ENCODE peak calls at places on chromosomes 1 and 21, in nine cellular contexts. X, N, T, Q, A, Z, F, V and M are unnamed samples.

GRCh38 chr1:16420719-16421118 is 16.5 kb downstream of the SPATA21 start:
- DNase-seq in T (peak), N (no peak), V (no peak), X (no peak), F (no peak), Z (no peak), Q (no peak), A (no peak), M (no peak)

GRCh38 chr1:218464871-218465270 is 119.7 kb downstream of the TGFB2 start:
- DNase-seq in X (no peak), Z (no peak), V (no peak), F (no peak), Q (no peak), A (no peak), T (no peak), N (no peak), M (no peak)

GRCh38 chr1:181128592-181129497 is 40.3 kb downstream of the IER5 start:
- DNase-seq in Q (no peak), T (no peak), V (no peak), Z (no peak), A (no peak), X (no peak), F (no peak), N (no peak), M (no peak)

GRCh38 chr1:36415661-36416346 is 18.1 kb upstream of the LSM10 start:
- DNase-seq in N (no peak), Q (no peak), X (no peak), T (no peak), F (no peak), Z (no peak), V (no peak), A (no peak), M (no peak)

GRCh38 chr21:35428489-35428888 is 379.4 kb upstream of the RUNX1 start:
- DNase-seq in V (peak), F (no peak), A (no peak), Q (no peak), N (peak), T (peak), Z (peak), X (peak), M (peak)

GRCh38 chr1:19088717-19089442 is 121.2 kb downstream of the UBR4 start:
- DNase-seq in N (no peak), T (no peak), X (no peak), Z (no peak), F (no peak), Q (no peak), V (no peak), A (no peak), M (no peak)

GRCh38 chr1:27416387-27417111 is 24.1 kb downstream of the GPR3 start:
- DNase-seq in F (no peak), V (no peak), Z (no peak), A (no peak), Q (peak), N (no peak), T (peak), X (no peak), M (no peak)

GRCh38 chr1:93554883-93555872 is 107.3 kb downstream of the FNBP1L start:
- DNase-seq in V (no peak), Z (no peak), Q (no peak), T (no peak), N (no peak), X (no peak), A (no peak), F (no peak), M (no peak)

GRCh38 chr1:180299486-180300246 is 69.6 kb downstream of the LHX4 start:
- DNase-seq in X (no peak), T (no peak), N (no peak), F (no peak), Z (no peak), A (no peak), Q (no peak), V (no peak), M (no peak)

GRCh38 chr1:183163311-183163710 is 22.8 kb upstream of the LAMC2 start:
- DNase-seq in X (no peak), F (peak), N (no peak), A (no peak), V (no peak), Z (no peak), Q (peak), T (no peak), M (no peak)

GRCh38 chr1:54546651-54547348 is 1.2 kb upstream of the ACOT11 start:
- DNase-seq in F (no peak), Q (no peak), N (no peak), A (no peak), X (no peak), V (no peak), Z (no peak), T (no peak), M (no peak)

GRCh38 chr1:205970486-205970885 is 27.2 kb upstream of the SLC26A9 start:
- DNase-seq in A (no peak), N (no peak), X (no peak), Z (no peak), T (no peak), V (no peak), Q (no peak), F (no peak), M (no peak)

GRCh38 chr1:244325056-244325764 is 126.5 kb downstream of the ADSS2 start:
- DNase-seq in Z (no peak), T (no peak), F (no peak), A (no peak), V (no peak), X (no peak), N (no peak), Q (no peak), M (no peak)

GRCh38 chr1:183837062-183837461 is 32.1 kb downstream of the RGL1 start:
- DNase-seq in Z (no peak), Q (no peak), A (no peak), T (no peak), F (no peak), N (no peak), X (no peak), V (no peak), M (peak)

GRCh38 chr1:23601104-23601967 is 42.0 kb upstream of the ID3 start:
- DNase-seq in A (no peak), Z (no peak), N (no peak), X (no peak), T (no peak), Q (no peak), F (no peak), V (no peak), M (no peak)

GRCh38 chr21:42243026-42243425 is 24.1 kb downstream of the ABCG1 start:
- DNase-seq in Z (no peak), X (no peak), T (no peak), N (no peak), F (no peak), Q (no peak), A (no peak), V (no peak), M (no peak)

GRCh38 chr1:8562881-8563865 is 245.3 kb downstream of the SLC45A1 start:
- DNase-seq in Z (no peak), V (no peak), F (no peak), X (no peak), Q (no peak), A (no peak), N (no peak), T (no peak), M (no peak)

GRCh38 chr21:37565530-37566223 is 199.1 kb downstream of the DYRK1A start:
- DNase-seq in A (no peak), V (no peak), Q (peak), F (no peak), T (no peak), X (no peak), Z (no peak), N (no peak), M (no peak)

GRCh38 chr1:151476083-151476482 is 16.8 kb upstream of the POGZ start:
- DNase-seq in V (no peak), X (no peak), N (no peak), T (no peak), Q (no peak), A (no peak), Z (no peak), F (no peak), M (no peak)

GRCh38 chr1:181043025-181043880 is 9.5 kb downstream of the MR1 start:
- DNase-seq in Z (no peak), X (no peak), V (no peak), T (no peak), N (no peak), A (no peak), Q (peak), F (peak), M (no peak)

GRCh38 chr1:199859525-199859924 is 168.0 kb upstream of the NR5A2 start:
- DNase-seq in Q (peak), X (no peak), N (no peak), T (no peak), A (no peak), Z (no peak), V (no peak), F (peak), M (no peak)

GRCh38 chr1:67534627-67535065 is 104.4 kb upstream of the SERBP1 start:
- DNase-seq in Q (no peak), V (no peak), X (no peak), Z (no peak), F (no peak), N (no peak), T (no peak), A (no peak), M (no peak)

GRCh38 chr1:67536957-67537646 is 106.9 kb upstream of the SERBP1 start:
- DNase-seq in X (no peak), Q (no peak), A (no peak), F (no peak), Z (no peak), T (no peak), V (no peak), N (no peak), M (no peak)

GRCh38 chr1:67532452-67533216 is 102.4 kb upstream of the SERBP1 start:
- DNase-seq in Q (peak), F (peak), Z (peak), A (peak), N (no peak), V (no peak), X (peak), T (no peak), M (peak)

GRCh38 chr1:67537647-67538018 is 107.4 kb upstream of the SERBP1 start:
- DNase-seq in X (no peak), N (no peak), V (no peak), F (no peak), T (no peak), A (no peak), Q (no peak), Z (no peak), M (no peak)

GRCh38 chr1:67535474-67535873 is 105.3 kb upstream of the SERBP1 start:
- DNase-seq in N (peak), F (peak), Z (peak), V (peak), X (peak), A (peak), T (no peak), Q (peak), M (peak)
- TF ChIP-seq CTCF in N (peak), F (peak), Z (peak), V (peak), X (peak), A (peak), T (no peak), Q (peak), M (peak)

DNA sequence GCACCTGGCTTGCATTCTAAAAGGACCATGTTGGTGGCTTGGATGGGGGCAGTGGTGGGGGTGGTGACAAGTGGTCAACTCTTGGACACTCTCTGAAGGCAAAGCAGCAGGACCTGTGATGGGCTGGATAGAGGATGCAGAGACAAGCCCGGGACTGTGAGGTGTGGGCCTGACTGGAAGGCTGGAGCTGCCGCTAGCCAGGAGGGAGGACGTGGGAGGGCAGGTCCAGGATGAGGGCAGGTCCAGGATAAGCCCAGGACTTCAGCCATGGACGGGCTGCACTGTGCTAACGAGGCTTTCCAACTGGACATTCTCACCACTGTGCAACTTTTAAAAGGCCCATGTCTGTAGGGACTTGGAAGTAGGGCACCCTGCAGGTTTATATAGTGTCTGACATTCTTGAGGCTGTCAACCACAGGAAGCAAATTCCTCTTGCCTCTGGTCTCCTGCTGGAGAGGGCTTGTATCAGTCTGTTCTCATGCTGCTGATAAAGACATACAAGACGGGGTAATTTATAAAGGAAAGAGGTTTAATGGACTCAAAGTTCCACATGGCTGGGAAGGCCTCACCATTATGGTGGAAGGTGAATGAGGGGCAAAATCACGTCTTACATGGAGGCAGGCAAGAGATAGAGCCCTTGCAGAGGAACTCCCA is 8.3 kb upstream of the C1orf167 start:
- DNase-seq in A (no peak), Z (no peak), T (no peak), Q (no peak), F (no peak), N (no peak), V (no peak), X (no peak), M (no peak)
- TF ChIP-seq CTCF in A (no peak), Z (no peak), T (no peak), Q (no peak), F (no peak), N (no peak), V (no peak), X (no peak), M (no peak)

DNA sequence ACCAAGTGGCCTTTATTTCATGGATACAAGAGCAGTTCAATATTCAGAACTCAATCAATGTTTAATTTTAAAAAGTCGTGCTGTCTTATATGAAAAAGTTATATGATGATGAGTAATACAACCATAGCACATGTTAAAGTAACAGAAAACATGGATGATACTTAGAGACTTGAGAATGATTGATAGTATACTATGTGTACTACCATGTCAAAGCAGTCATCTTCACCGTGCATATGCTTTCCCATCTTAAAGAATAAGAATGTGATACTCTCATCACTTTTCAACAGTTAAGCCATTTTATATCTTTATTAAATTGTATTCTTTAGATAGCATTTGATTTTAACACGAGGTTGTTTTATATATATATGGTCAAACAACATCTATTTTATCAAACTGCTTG is 535.9 kb upstream of the ADAMTS5 start:
- DNase-seq in T (no peak), Q (no peak), X (no peak), A (no peak), N (no peak), F (no peak), Z (no peak), V (no peak), M (no peak)
- TF ChIP-seq CTCF in T (no peak), Q (no peak), X (no peak), A (no peak), N (no peak), F (no peak), Z (no peak), V (no peak), M (no peak)

GRCh38 chr1:40092241-40092640 is 4.8 kb downstream of the PPT1 start:
- DNase-seq in X (no peak), Z (no peak), A (no peak), F (no peak), N (no peak), T (no peak), Q (no peak), V (no peak), M (no peak)

GRCh38 chr1:40094481-40095110 is 2.5 kb downstream of the PPT1 start:
- DNase-seq in Q (no peak), T (no peak), A (no peak), X (no peak), Z (no peak), N (no peak), F (no peak), V (no peak), M (no peak)

GRCh38 chr1:40096646-40096976 is 441 bp downstream of the PPT1 start:
- DNase-seq in V (no peak), Z (no peak), A (no peak), T (no peak), Q (no peak), F (peak), N (no peak), X (no peak), M (no peak)

GRCh38 chr1:40092811-40093617 is 4.0 kb downstream of the PPT1 start:
- DNase-seq in Q (no peak), V (no peak), T (no peak), F (no peak), Z (no peak), X (no peak), A (no peak), N (no peak), M (no peak)

GRCh38 chr1:40096977-40097782 is at the start of gene PPT1:
- DNase-seq in Q (peak), X (peak), N (peak), Z (peak), F (peak), T (peak), V (peak), A (peak), M (peak)
- TF ChIP-seq CTCF in Q (no peak), X (no peak), N (peak), Z (no peak), F (no peak), T (peak), V (peak), A (no peak), M (no peak)

GRCh38 chr1:231160851-231161710 is 777 bp upstream of the TRIM67 start:
- DNase-seq in Z (no peak), Q (no peak), N (no peak), V (no peak), F (no peak), A (no peak), T (no peak), X (peak), M (peak)
- TF ChIP-seq CTCF in Z (no peak), Q (no peak), N (no peak), V (no peak), F (no peak), A (no peak), T (no peak), X (no peak), M (no peak)

GRCh38 chr1:71071720-71072119 is 9.1 kb downstream of the ZRANB2 start:
- DNase-seq in N (no peak), Q (no peak), A (no peak), V (no peak), T (no peak), F (no peak), X (no peak), Z (no peak), M (no peak)
- TF ChIP-seq CTCF in N (no peak), Q (no peak), A (no peak), V (no peak), T (no peak), F (no peak), X (no peak), Z (no peak), M (no peak)

GRCh38 chr1:32924881-32925344 is 23.7 kb upstream of the TMEM54 start:
- DNase-seq in F (no peak), V (no peak), Q (no peak), T (no peak), A (no peak), N (peak), Z (no peak), X (peak), M (peak)
- TF ChIP-seq CTCF in F (no peak), V (no peak), Q (no peak), T (no peak), A (no peak), N (no peak), Z (no peak), X (no peak), M (no peak)

GRCh38 chr1:119372493-119373086 is 4.0 kb downstream of the HAO2 start:
- DNase-seq in T (no peak), X (peak), F (peak), A (no peak), Q (peak), N (no peak), V (no peak), Z (no peak), M (peak)
- TF ChIP-seq CTCF in T (no peak), X (no peak), F (no peak), A (no peak), Q (peak), N (no peak), V (no peak), Z (no peak), M (peak)

GRCh38 chr1:15364740-15365139 is 44.9 kb upstream of the EFHD2 start:
- DNase-seq in F (peak), T (no peak), X (no peak), Z (no peak), A (no peak), Q (peak), V (no peak), N (no peak), M (no peak)
- TF ChIP-seq CTCF in F (no peak), T (no peak), X (no peak), Z (no peak), A (no peak), Q (no peak), V (no peak), N (no peak), M (no peak)